ENCODE peak calls at places on chromosome 18, in five cellular contexts. One of them, this sample, is unnamed.

GRCh38 chr18:355678-356077 is 87.8 kb upstream of the THOC1 start:
- DNase-seq in mesothelial cell of epicardium: no peak
- DNase-seq in ELR: no peak
- DNase-seq in GM23248: no peak
- DNase-seq in CD8-positive, alpha-beta T cell: no peak
- DNase-seq in this sample: no peak

GRCh38 chr18:27844416-27844792 is 332.5 kb downstream of the CDH2 start:
- DNase-seq in mesothelial cell of epicardium: no peak
- DNase-seq in ELR: peak; percentile 87
- DNase-seq in GM23248: peak; percentile 17
- DNase-seq in CD8-positive, alpha-beta T cell: no peak
- DNase-seq in this sample: peak; percentile 86

GRCh38 chr18:79769698-79770500 is 27.8 kb upstream of the KCNG2 start:
- DNase-seq in mesothelial cell of epicardium: peak; percentile 34
- DNase-seq in ELR: no peak
- DNase-seq in GM23248: no peak
- DNase-seq in CD8-positive, alpha-beta T cell: no peak
- DNase-seq in this sample: no peak

GRCh38 chr18:58387716-58388115 is 241.2 kb downstream of the ALPK2 start:
- DNase-seq in mesothelial cell of epicardium: no peak
- DNase-seq in ELR: no peak
- DNase-seq in GM23248: no peak
- DNase-seq in CD8-positive, alpha-beta T cell: no peak
- DNase-seq in this sample: no peak

GRCh38 chr18:54558609-54559585 is 32.1 kb upstream of the DYNAP start:
- DNase-seq in mesothelial cell of epicardium: no peak
- DNase-seq in ELR: peak; percentile 29
- DNase-seq in GM23248: peak; percentile 32
- DNase-seq in CD8-positive, alpha-beta T cell: no peak
- DNase-seq in this sample: peak; percentile 21

GRCh38 chr18:7256959-7257742 is 26.3 kb downstream of the LRRC30 start:
- DNase-seq in mesothelial cell of epicardium: no peak
- DNase-seq in ELR: no peak
- DNase-seq in GM23248: no peak
- DNase-seq in CD8-positive, alpha-beta T cell: no peak
- DNase-seq in this sample: no peak

GRCh38 chr18:43312891-43313290 is 35.6 kb upstream of the SYT4 start:
- DNase-seq in mesothelial cell of epicardium: no peak
- DNase-seq in ELR: no peak
- DNase-seq in GM23248: peak; percentile 59
- DNase-seq in CD8-positive, alpha-beta T cell: no peak
- DNase-seq in this sample: no peak

GRCh38 chr18:62555135-62555534 is 32.3 kb downstream of the ZCCHC2 start:
- DNase-seq in mesothelial cell of epicardium: no peak
- DNase-seq in ELR: peak; percentile 88
- DNase-seq in GM23248: peak; percentile 46
- DNase-seq in CD8-positive, alpha-beta T cell: no peak
- DNase-seq in this sample: peak; percentile 40

GRCh38 chr18:74368901-74369705 is 53.5 kb downstream of the C18orf63 start:
- DNase-seq in mesothelial cell of epicardium: no peak
- DNase-seq in ELR: no peak
- DNase-seq in GM23248: no peak
- DNase-seq in CD8-positive, alpha-beta T cell: no peak
- DNase-seq in this sample: no peak

GRCh38 chr18:12307251-12307736 is 747 bp upstream of the TUBB6 start:
- DNase-seq in mesothelial cell of epicardium: peak; percentile 53
- DNase-seq in ELR: peak; percentile 80
- DNase-seq in GM23248: peak; percentile 89
- DNase-seq in CD8-positive, alpha-beta T cell: no peak
- DNase-seq in this sample: peak; percentile 83

GRCh38 chr18:48798334-48799197 is 152.2 kb downstream of the SMAD7 start:
- DNase-seq in mesothelial cell of epicardium: peak; percentile 26
- DNase-seq in ELR: no peak
- DNase-seq in GM23248: no peak
- DNase-seq in CD8-positive, alpha-beta T cell: no peak
- DNase-seq in this sample: no peak

GRCh38 chr18:51666717-51667320 is 469.3 kb upstream of the MEX3C start:
- DNase-seq in mesothelial cell of epicardium: peak; percentile 60
- DNase-seq in ELR: no peak
- DNase-seq in GM23248: peak; percentile 10
- DNase-seq in CD8-positive, alpha-beta T cell: no peak
- DNase-seq in this sample: no peak

GRCh38 chr18:33123852-33124251 is 316.7 kb downstream of the CCDC178 start:
- DNase-seq in mesothelial cell of epicardium: no peak
- DNase-seq in ELR: no peak
- DNase-seq in GM23248: no peak
- DNase-seq in CD8-positive, alpha-beta T cell: no peak
- DNase-seq in this sample: no peak

GRCh38 chr18:11671156-11671555 is 17.9 kb upstream of the GNAL start:
- DNase-seq in mesothelial cell of epicardium: no peak
- DNase-seq in ELR: no peak
- DNase-seq in GM23248: no peak
- DNase-seq in CD8-positive, alpha-beta T cell: no peak
- DNase-seq in this sample: no peak

GRCh38 chr18:505483-506122 is 5.1 kb upstream of the COLEC12 start:
- DNase-seq in mesothelial cell of epicardium: no peak
- DNase-seq in ELR: no peak
- DNase-seq in GM23248: no peak
- DNase-seq in CD8-positive, alpha-beta T cell: no peak
- DNase-seq in this sample: peak; percentile 17

GRCh38 chr18:13545514-13545913 is 180.8 kb downstream of the FAM210A start:
- DNase-seq in mesothelial cell of epicardium: peak; percentile 10
- DNase-seq in ELR: no peak
- DNase-seq in GM23248: no peak
- DNase-seq in CD8-positive, alpha-beta T cell: no peak
- DNase-seq in this sample: no peak

This sample was measured in EH.